ENCODE peak calls at places on chromosomes 12 and 14, in four cellular contexts. I is uterus, U is tibial artery, L is OCI-LY7. H is an unnamed sample.

GRCh38 chr12:26748741-26749431 is 84.1 kb downstream of the ITPR2 start:
- DNase-seq in I (no peak), U (no peak), L (no peak), H (no peak)

GRCh38 chr12:64083285-64084210 is 138.5 kb downstream of the KICS2 start:
- DNase-seq in I (peak; percentile 92), U (peak; percentile 89), L (no peak), H (peak; percentile 75)

GRCh38 chr12:117514016-117514415 is 152.6 kb upstream of the NOS1 start:
- DNase-seq in I (no peak), U (no peak), L (no peak), H (peak; percentile 33)

GRCh38 chr12:104742551-104742961 is 215.5 kb downstream of the SLC41A2 start:
- DNase-seq in I (no peak), U (no peak), L (no peak), H (no peak)

GRCh38 chr14:74510955-74511354 is 17.4 kb downstream of the ISCA2 start:
- DNase-seq in I (no peak), U (peak; percentile 83), L (no peak), H (no peak)

GRCh38 chr12:49705479-49706267 is 1.5 kb downstream of the FMNL3 start:
- DNase-seq in I (peak; percentile 28), U (peak; percentile 77), L (peak; percentile 37), H (peak; percentile 28)

GRCh38 chr12:22925593-22925992 is 300.6 kb downstream of the ETNK1 start:
- DNase-seq in I (no peak), U (no peak), L (no peak), H (no peak)

GRCh38 chr12:26524862-26525465 is 308.0 kb downstream of the ITPR2 start:
- DNase-seq in I (no peak), U (no peak), L (peak; percentile 18), H (no peak)

GRCh38 chr12:87960557-87960956 is 68.6 kb downstream of the C12orf50 start:
- DNase-seq in I (no peak), U (no peak), L (no peak), H (no peak)

GRCh38 chr12:130879781-130880389 is 8.0 kb downstream of the RAN start:
- DNase-seq in I (no peak), U (no peak), L (peak; percentile 44), H (no peak)

GRCh38 chr14:30223385-30223785 is 295.7 kb upstream of the PRKD1 start:
- DNase-seq in I (peak; percentile 58), U (peak; percentile 74), L (no peak), H (peak; percentile 81)

GRCh38 chr12:112705037-112705632 is 86.4 kb upstream of the RPH3A start:
- DNase-seq in I (no peak), U (no peak), L (no peak), H (no peak)

GRCh38 chr14:32426596-32427408 is 97.7 kb downstream of the AKAP6 start:
- DNase-seq in I (no peak), U (no peak), L (no peak), H (no peak)

GRCh38 chr14:22598896-22599244 is 770 bp downstream of the ABHD4 start:
- DNase-seq in I (peak; percentile 72), U (peak; percentile 74), L (peak; percentile 53), H (peak; percentile 46)

GRCh38 chr12:124170756-124171155 is 124.1 kb upstream of the RFLNA start:
- DNase-seq in I (no peak), U (no peak), L (no peak), H (no peak)

GRCh38 chr12:68163546-68164210 is 4.1 kb upstream of the IFNG start:
- DNase-seq in I (no peak), U (no peak), L (peak; percentile 50), H (no peak)

GRCh38 chr14:103449762-103450161 is 64.5 kb downstream of the MARK3 start:
- DNase-seq in I (no peak), U (no peak), L (no peak), H (no peak)
- H3K4me1 ChIP-seq in I (no peaks in the 10 kb centered on the region), U (no peaks in the 10 kb centered on the region), L (no peaks in the 10 kb centered on the region), H (peaks cover 2% of the 10 kb centered on the region)

GRCh38 chr12:76518699-76519098 is 40.9 kb downstream of the OSBPL8 start:
- DNase-seq in I (no peak), U (no peak), L (no peak), H (no peak)
- H3K4me1 ChIP-seq in I (no peaks in the 10 kb centered on the region), U (no peaks in the 10 kb centered on the region), L (peaks cover 17% of the 10 kb centered on the region), H (peaks cover 4% of the 10 kb centered on the region)

GRCh38 chr12:53045646-53046045 is 4.2 kb upstream of the TNS2 start:
- DNase-seq in I (peak; percentile 43), U (peak; percentile 92), L (no peak), H (no peak)
- H3K4me1 ChIP-seq in I (no peaks in the 10 kb centered on the region), U (peaks cover 66% of the 10 kb centered on the region), L (peaks cover 19% of the 10 kb centered on the region), H (peaks cover 12% of the 10 kb centered on the region)

GRCh38 chr12:9975614-9976013 is 4.4 kb downstream of the CLEC12A start:
- DNase-seq in I (no peak), U (no peak), L (no peak), H (no peak)

GRCh38 chr12:9973951-9974350 is 2.7 kb downstream of the CLEC12A start:
- DNase-seq in I (no peak), U (no peak), L (no peak), H (no peak)

GRCh38 chr12:9971158-9971557 is at the start of gene CLEC12A:
- DNase-seq in I (no peak), U (no peak), L (no peak), H (no peak)

GRCh38 chr12:9969673-9970072 is 1.5 kb upstream of the CLEC12A start:
- DNase-seq in I (no peak), U (no peak), L (no peak), H (no peak)
- H3K4me1 ChIP-seq in I (no peaks in the 10 kb centered on the region), U (no peaks in the 10 kb centered on the region), L (no peaks in the 10 kb centered on the region), H (no peaks in the 10 kb centered on the region)

DNA sequence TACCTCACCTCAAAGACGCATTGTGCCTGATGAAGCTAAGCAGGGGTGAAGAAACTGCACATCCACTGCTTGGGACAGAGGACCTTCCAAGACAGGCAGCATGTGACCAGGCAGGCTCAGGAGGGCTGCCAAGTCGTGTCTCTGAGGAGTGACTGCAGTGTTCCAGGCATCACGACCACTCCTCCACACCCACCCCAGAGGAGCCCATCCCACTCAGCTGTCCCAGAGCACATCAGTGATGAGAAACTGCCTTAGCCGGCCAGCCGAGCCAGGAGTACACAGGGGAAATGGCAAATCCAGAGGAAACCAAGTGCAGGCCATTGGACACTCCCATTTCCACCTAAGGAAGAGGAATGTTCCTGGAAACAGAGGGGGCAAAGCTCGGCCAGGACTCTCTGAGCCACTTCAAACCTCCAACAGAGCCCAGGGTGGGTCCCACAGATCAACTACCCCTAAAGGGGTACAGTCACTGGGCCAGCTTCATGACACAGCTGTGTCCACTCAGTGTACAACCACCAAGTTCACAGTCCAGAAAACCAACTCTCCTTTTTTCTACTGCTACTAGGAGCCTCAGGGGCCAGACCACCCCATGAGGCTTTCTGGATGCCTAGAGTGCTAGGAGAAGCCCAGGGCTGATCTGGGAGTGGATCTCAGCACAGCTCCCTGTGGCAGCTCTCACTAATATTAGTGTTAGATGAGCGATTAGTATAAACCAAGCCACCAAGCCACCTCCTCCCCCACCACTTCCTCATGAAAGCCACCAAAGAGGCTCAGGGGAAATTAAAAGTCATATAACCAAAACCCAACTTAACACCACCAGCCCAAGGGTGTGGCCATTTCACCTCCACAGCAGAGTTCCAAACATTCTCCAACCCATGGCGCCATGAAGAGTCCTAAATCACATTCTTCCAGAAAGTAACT is 15.4 kb downstream of the PXN start:
- DNase-seq in I (peak; percentile 73), U (peak; percentile 86), L (no peak), H (no peak)
- H3K4me1 ChIP-seq in I (no peaks in the 10 kb centered on the region), U (peaks cover 34% of the 10 kb centered on the region), L (peaks cover 8% of the 10 kb centered on the region), H (peaks cover 22% of the 10 kb centered on the region)

GRCh38 chr14:45134051-45134958 is at the start of gene FKBP3:
- DNase-seq in I (peak; percentile 98), U (peak; percentile 98), L (peak; percentile 100), H (peak; percentile 97)

GRCh38 chr14:45133683-45134050 is 614 bp downstream of the FKBP3 start:
- DNase-seq in I (no peak), U (no peak), L (no peak), H (no peak)

GRCh38 chr14:45135659-45136314 is at the start of gene FANCM:
- DNase-seq in I (peak; percentile 97), U (peak; percentile 96), L (peak; percentile 98), H (peak; percentile 94)

GRCh38 chr14:45140661-45141187 is 5.0 kb downstream of the FANCM start:
- DNase-seq in I (no peak), U (no peak), L (no peak), H (no peak)

GRCh38 chr14:45135181-45135580 is 549 bp upstream of the FANCM start:
- DNase-seq in I (no peak), U (no peak), L (peak; percentile 33), H (no peak)
- H3K4me1 ChIP-seq in I (peaks cover 7% of the 10 kb centered on the region), U (peaks cover 16% of the 10 kb centered on the region), L (peaks cover 29% of the 10 kb centered on the region), H (peaks cover 16% of the 10 kb centered on the region)

GRCh38 chr14:89037065-89037464 is 212.6 kb downstream of the TTC8 start:
- DNase-seq in I (no peak), U (no peak), L (no peak), H (no peak)
- H3K4me1 ChIP-seq in I (no peaks in the 10 kb centered on the region), U (peaks cover 20% of the 10 kb centered on the region), L (no peaks in the 10 kb centered on the region), H (no peaks in the 10 kb centered on the region)

GRCh38 chr12:18752947-18753346 is 15.0 kb downstream of the CAPZA3 start:
- DNase-seq in I (no peak), U (no peak), L (no peak), H (no peak)

GRCh38 chr12:18753481-18754117 is 15.7 kb downstream of the CAPZA3 start:
- DNase-seq in I (no peak), U (no peak), L (no peak), H (no peak)

GRCh38 chr12:18754118-18754707 is 16.3 kb downstream of the CAPZA3 start:
- DNase-seq in I (no peak), U (no peak), L (no peak), H (no peak)

GRCh38 chr12:18751866-18752265 is 13.9 kb downstream of the CAPZA3 start:
- DNase-seq in I (no peak), U (no peak), L (no peak), H (no peak)

GRCh38 chr12:18752280-18752920 is 14.5 kb downstream of the CAPZA3 start:
- DNase-seq in I (peak; percentile 22), U (no peak), L (no peak), H (no peak)
- H3K4me1 ChIP-seq in I (no peaks in the 10 kb centered on the region), U (no peaks in the 10 kb centered on the region), L (no peaks in the 10 kb centered on the region), H (peaks cover 6% of the 10 kb centered on the region)